ENCODE peak calls at places on chromosomes 11 and 22, in four cellular contexts. U is tibial nerve, K is breast epithelium, E is endothelial cell of umbilical vein. Q is an unnamed sample.

GRCh38 chr11:19980388-19980787 is 179.9 kb downstream of the DBX1 start:
- DNase-seq in U (no peak), K (no peak), E (peak; percentile 21), Q (no peak)

GRCh38 chr22:28917747-28918543 is 34.6 kb downstream of the ZNRF3 start:
- DNase-seq in U (no peak), K (no peak), E (no peak), Q (no peak)

GRCh38 chr22:23315341-23315917 is 135.1 kb downstream of the BCR start:
- DNase-seq in U (peak; percentile 56), K (peak; percentile 72), E (peak; percentile 49), Q (peak; percentile 48)

GRCh38 chr22:33922268-33922667 is 2.0 kb upstream of the LARGE1 start:
- DNase-seq in U (no peak), K (peak; percentile 55), E (no peak), Q (peak; percentile 33)

GRCh38 chr11:102751673-102752072 is 26.9 kb upstream of the MMP8 start:
- DNase-seq in U (no peak), K (no peak), E (no peak), Q (no peak)

GRCh38 chr11:1108246-1108900 is 33.7 kb downstream of the MUC2 start:
- DNase-seq in U (no peak), K (no peak), E (no peak), Q (no peak)

GRCh38 chr22:44702479-44703219 is 645 bp downstream of the PRR5 start:
- DNase-seq in U (no peak), K (no peak), E (no peak), Q (peak; percentile 74)

GRCh38 chr11:134639586-134640330 is 227.7 kb upstream of the B3GAT1 start:
- DNase-seq in U (no peak), K (no peak), E (no peak), Q (no peak)

GRCh38 chr22:29269230-29269604 is 1.1 kb downstream of the EWSR1 start:
- DNase-seq in U (no peak), K (no peak), E (no peak), Q (no peak)

GRCh38 chr11:111093061-111093460 is 152.5 kb upstream of the POU2AF2 start:
- DNase-seq in U (no peak), K (no peak), E (no peak), Q (no peak)

GRCh38 chr22:27670701-27671412 is 130.7 kb downstream of the MN1 start:
- DNase-seq in U (no peak), K (no peak), E (peak; percentile 13), Q (peak; percentile 34)

GRCh38 chr11:37721485-37721884 is 1123.4 kb upstream of the RAG2 start:
- DNase-seq in U (no peak), K (no peak), E (peak; percentile 77), Q (no peak)

GRCh38 chr11:113896156-113896879 is 8.3 kb upstream of the HTR3B start:
- DNase-seq in U (no peak), K (no peak), E (peak; percentile 34), Q (no peak)

GRCh38 chr11:10629431-10630002 is 61.1 kb upstream of the LYVE1 start:
- DNase-seq in U (no peak), K (no peak), E (no peak), Q (no peak)

GRCh38 chr11:18495703-18496102 is 31.0 kb downstream of the TSG101 start:
- DNase-seq in U (no peak), K (no peak), E (no peak), Q (no peak)

GRCh38 chr11:19258651-19259230 is 18.0 kb upstream of the E2F8 start:
- DNase-seq in U (no peak), K (no peak), E (no peak), Q (no peak)

GRCh38 chr11:2671748-2672147 is 28.0 kb downstream of the KCNQ1OT1 start:
- DNase-seq in U (no peak), K (peak; percentile 12), E (no peak), Q (no peak)

GRCh38 chr11:115942043-115942442 is 437.8 kb upstream of the CADM1 start:
- DNase-seq in U (no peak), K (no peak), E (no peak), Q (no peak)

GRCh38 chr22:22556995-22557925 is 1.8 kb downstream of the PRAME start:
- DNase-seq in U (no peak), K (no peak), E (no peak), Q (no peak)

GRCh38 chr11:60938500-60938899 is 13.5 kb downstream of the SLC15A3 start:
- DNase-seq in U (no peak), K (no peak), E (no peak), Q (no peak)

DNA sequence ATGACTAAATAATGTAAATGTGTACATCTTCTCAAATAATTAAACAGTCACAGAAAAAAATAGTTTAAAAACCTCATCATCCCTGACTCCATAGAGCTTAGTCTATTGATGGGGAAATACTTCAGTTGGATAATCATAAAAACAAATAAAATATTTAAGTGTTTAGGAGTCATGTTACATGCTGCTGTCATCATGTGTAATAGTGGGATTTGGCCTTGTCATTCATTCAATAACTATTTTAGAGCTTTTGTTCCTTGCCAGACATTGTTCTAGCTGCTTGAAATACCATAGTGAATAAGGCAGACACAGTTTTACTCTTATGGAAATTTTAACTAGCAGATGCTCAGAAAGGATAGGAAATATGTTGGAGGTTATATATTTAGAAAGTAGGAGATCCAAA is 324.8 kb downstream of the CASP12 start:
- DNase-seq in U (no peak), K (no peak), E (peak; percentile 13), Q (no peak)
- TF ChIP-seq CTCF in U (no peak), K (no peak), E (no peak), Q (no peak)

GRCh38 chr11:31233425-31233824 is 136.1 kb downstream of the DCDC1 start:
- DNase-seq in U (no peak), K (no peak), E (no peak), Q (no peak)
- TF ChIP-seq CTCF in U (no peak), K (no peak), E (no peak), Q (peak; percentile 51)

GRCh38 chr11:67731583-67731982 is 57.2 kb upstream of the ALDH3B2 start:
- DNase-seq in U (no peak), K (no peak), E (no peak), Q (no peak)
- TF ChIP-seq CTCF in U (no peak), K (no peak), E (no peak), Q (no peak)

GRCh38 chr11:84193706-84194105 is 907.5 kb upstream of the CCDC90B start:
- DNase-seq in U (no peak), K (no peak), E (no peak), Q (no peak)
- TF ChIP-seq CTCF in U (no peak), K (no peak), E (no peak), Q (no peak)

GRCh38 chr22:38202437-38203089 is 769 bp downstream of the MAFF start:
- DNase-seq in U (peak; percentile 88), K (peak; percentile 90), E (peak; percentile 90), Q (peak; percentile 79)
- TF ChIP-seq CTCF in U (peak; percentile 64), K (peak; percentile 30), E (no peak), Q (no peak)

GRCh38 chr22:24437820-24438328 is 10.5 kb downstream of the ADORA2A start:
- DNase-seq in U (no peak), K (no peak), E (no peak), Q (no peak)
- TF ChIP-seq CTCF in U (no peak), K (no peak), E (no peak), Q (no peak)

DNA sequence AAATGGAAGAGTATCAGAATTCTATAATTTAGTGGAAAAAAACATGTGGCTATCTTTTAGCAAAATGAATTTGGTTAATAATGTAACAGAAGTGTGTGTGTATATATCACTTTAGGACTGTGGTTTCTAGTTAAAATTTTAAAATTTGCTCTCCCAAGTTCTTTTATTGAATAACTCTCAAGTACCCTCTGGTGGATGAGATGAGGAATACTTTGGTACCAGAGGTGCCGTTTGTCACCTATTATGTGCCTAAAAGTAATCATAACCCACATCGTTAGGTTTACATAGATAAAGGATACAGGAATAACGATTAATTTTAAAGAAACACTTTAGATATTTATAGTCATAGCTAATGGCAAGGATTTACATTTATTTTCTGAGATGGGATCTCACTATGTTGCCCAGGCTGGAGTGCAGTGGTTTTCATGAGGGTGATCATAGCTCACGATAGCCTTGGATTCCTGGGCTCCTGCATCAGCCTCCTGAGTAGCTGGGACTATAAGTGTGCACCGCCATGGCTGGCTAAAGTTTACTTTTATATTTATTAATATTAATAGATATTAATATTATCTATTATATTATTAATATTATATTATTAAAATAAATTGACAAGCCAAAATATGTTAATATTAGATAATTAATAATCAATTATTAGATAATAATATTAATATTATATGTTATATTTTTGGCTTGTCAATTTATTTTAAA is 66.7 kb upstream of the CAPRIN1 start:
- DNase-seq in U (no peak), K (no peak), E (no peak), Q (no peak)
- TF ChIP-seq CTCF in U (no peak), K (no peak), E (no peak), Q (no peak)

DNA sequence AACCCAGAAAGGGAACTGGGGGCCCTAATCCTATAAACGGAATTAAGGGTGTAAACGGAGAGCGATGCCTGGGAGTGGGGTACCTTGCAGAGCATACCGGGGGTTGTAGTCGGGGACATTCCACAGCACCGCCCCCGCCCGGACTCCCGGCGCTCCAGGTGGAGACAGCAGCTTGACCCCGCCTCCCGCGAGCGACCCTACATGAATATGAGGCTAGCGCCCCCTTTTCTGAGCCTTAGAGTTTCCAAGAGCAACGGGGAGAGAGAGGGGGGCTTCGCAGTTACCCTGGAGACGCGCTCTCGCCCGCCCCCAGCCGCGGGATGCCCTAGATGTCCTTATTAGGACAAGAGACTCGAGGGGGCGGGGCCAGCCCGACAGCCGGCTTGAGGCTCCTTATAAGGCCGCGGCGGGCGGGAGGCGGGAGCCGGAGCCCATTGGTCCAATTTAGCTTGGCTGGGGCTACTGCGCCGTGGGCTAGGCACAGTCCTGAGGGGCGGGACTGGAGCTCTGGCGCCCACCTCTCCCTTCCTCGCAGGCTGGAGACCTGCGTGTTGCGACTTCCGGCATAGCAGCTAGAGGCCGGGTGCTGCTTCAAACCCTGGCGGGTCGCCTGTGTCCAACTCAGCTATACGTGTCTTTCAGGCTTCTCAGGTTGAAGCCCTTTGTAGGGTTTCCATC is 960 bp upstream of the MUS81 start:
- DNase-seq in U (peak; percentile 99), K (peak; percentile 97), E (peak; percentile 98), Q (peak; percentile 98)
- TF ChIP-seq CTCF in U (peak; percentile 38), K (no peak), E (no peak), Q (no peak)